ENCODE peak calls at places on chromosomes 7 and 10, in six cellular contexts. One of them, this sample, is unnamed.

GRCh38 chr10:70966848-70967553 is 78.6 kb upstream of the PCBD1 start:
- DNase-seq in HT1080: no peak
- DNase-seq in left ventricle myocardium inferior: no peak
- DNase-seq in activated CD4-positive, alpha-beta memory T cell treated with anti-CD3 and anti-CD28 coated beads, Interleukin-2, amount 10 ng/mL, durations not matched to agents 7 days and 5 days: no peak
- DNase-seq in heart left ventricle: no peak
- DNase-seq in activated CD8-positive, alpha-beta T cell treated with anti-CD3 and anti-CD28 coated beads for 36 hours: no peak
- DNase-seq in this sample: no peak

GRCh38 chr7:2209146-2209960 is 23.4 kb downstream of the MAD1L1 start:
- DNase-seq in HT1080: peak; percentile 32
- DNase-seq in left ventricle myocardium inferior: peak; percentile 72
- DNase-seq in activated CD4-positive, alpha-beta memory T cell treated with anti-CD3 and anti-CD28 coated beads, Interleukin-2, amount 10 ng/mL, durations not matched to agents 7 days and 5 days: peak; percentile 50
- DNase-seq in heart left ventricle: peak; percentile 82
- DNase-seq in activated CD8-positive, alpha-beta T cell treated with anti-CD3 and anti-CD28 coated beads for 36 hours: peak; percentile 65
- DNase-seq in this sample: peak; percentile 78

GRCh38 chr10:44959243-44960097 is at the start of gene RASSF4:
- DNase-seq in HT1080: peak; percentile 70
- DNase-seq in left ventricle myocardium inferior: peak; percentile 95
- DNase-seq in activated CD4-positive, alpha-beta memory T cell treated with anti-CD3 and anti-CD28 coated beads, Interleukin-2, amount 10 ng/mL, durations not matched to agents 7 days and 5 days: peak; percentile 93
- DNase-seq in heart left ventricle: peak; percentile 98
- DNase-seq in activated CD8-positive, alpha-beta T cell treated with anti-CD3 and anti-CD28 coated beads for 36 hours: peak; percentile 93
- DNase-seq in this sample: peak; percentile 97

GRCh38 chr10:64334084-64334483 is 812.9 kb downstream of the REEP3 start:
- DNase-seq in HT1080: no peak
- DNase-seq in left ventricle myocardium inferior: no peak
- DNase-seq in activated CD4-positive, alpha-beta memory T cell treated with anti-CD3 and anti-CD28 coated beads, Interleukin-2, amount 10 ng/mL, durations not matched to agents 7 days and 5 days: no peak
- DNase-seq in heart left ventricle: no peak
- DNase-seq in activated CD8-positive, alpha-beta T cell treated with anti-CD3 and anti-CD28 coated beads for 36 hours: no peak
- DNase-seq in this sample: no peak

GRCh38 chr10:22368402-22368801 is 23.1 kb downstream of the SPAG6 start:
- DNase-seq in HT1080: no peak
- DNase-seq in left ventricle myocardium inferior: no peak
- DNase-seq in activated CD4-positive, alpha-beta memory T cell treated with anti-CD3 and anti-CD28 coated beads, Interleukin-2, amount 10 ng/mL, durations not matched to agents 7 days and 5 days: no peak
- DNase-seq in heart left ventricle: no peak
- DNase-seq in activated CD8-positive, alpha-beta T cell treated with anti-CD3 and anti-CD28 coated beads for 36 hours: no peak
- DNase-seq in this sample: no peak

GRCh38 chr10:16853201-16853600 is 36.0 kb upstream of the RSU1 start:
- DNase-seq in HT1080: peak; percentile 52
- DNase-seq in left ventricle myocardium inferior: no peak
- DNase-seq in activated CD4-positive, alpha-beta memory T cell treated with anti-CD3 and anti-CD28 coated beads, Interleukin-2, amount 10 ng/mL, durations not matched to agents 7 days and 5 days: no peak
- DNase-seq in heart left ventricle: no peak
- DNase-seq in activated CD8-positive, alpha-beta T cell treated with anti-CD3 and anti-CD28 coated beads for 36 hours: no peak
- DNase-seq in this sample: no peak

GRCh38 chr10:43258032-43258921 is 8.6 kb downstream of the RASGEF1A start:
- DNase-seq in HT1080: no peak
- DNase-seq in left ventricle myocardium inferior: no peak
- DNase-seq in activated CD4-positive, alpha-beta memory T cell treated with anti-CD3 and anti-CD28 coated beads, Interleukin-2, amount 10 ng/mL, durations not matched to agents 7 days and 5 days: no peak
- DNase-seq in heart left ventricle: peak; percentile 55
- DNase-seq in activated CD8-positive, alpha-beta T cell treated with anti-CD3 and anti-CD28 coated beads for 36 hours: no peak
- DNase-seq in this sample: no peak

GRCh38 chr7:120064565-120064964 is 208.4 kb upstream of the KCND2 start:
- DNase-seq in HT1080: no peak
- DNase-seq in left ventricle myocardium inferior: no peak
- DNase-seq in activated CD4-positive, alpha-beta memory T cell treated with anti-CD3 and anti-CD28 coated beads, Interleukin-2, amount 10 ng/mL, durations not matched to agents 7 days and 5 days: no peak
- DNase-seq in heart left ventricle: no peak
- DNase-seq in activated CD8-positive, alpha-beta T cell treated with anti-CD3 and anti-CD28 coated beads for 36 hours: no peak
- DNase-seq in this sample: no peak

GRCh38 chr7:131226116-131226562 is 101.5 kb upstream of the MKLN1 start:
- DNase-seq in HT1080: no peak
- DNase-seq in left ventricle myocardium inferior: no peak
- DNase-seq in activated CD4-positive, alpha-beta memory T cell treated with anti-CD3 and anti-CD28 coated beads, Interleukin-2, amount 10 ng/mL, durations not matched to agents 7 days and 5 days: no peak
- DNase-seq in heart left ventricle: no peak
- DNase-seq in activated CD8-positive, alpha-beta T cell treated with anti-CD3 and anti-CD28 coated beads for 36 hours: no peak
- DNase-seq in this sample: no peak

GRCh38 chr10:61064356-61064755 is 120.4 kb upstream of the RHOBTB1 start:
- DNase-seq in HT1080: no peak
- DNase-seq in left ventricle myocardium inferior: no peak
- DNase-seq in activated CD4-positive, alpha-beta memory T cell treated with anti-CD3 and anti-CD28 coated beads, Interleukin-2, amount 10 ng/mL, durations not matched to agents 7 days and 5 days: no peak
- DNase-seq in heart left ventricle: no peak
- DNase-seq in activated CD8-positive, alpha-beta T cell treated with anti-CD3 and anti-CD28 coated beads for 36 hours: no peak
- DNase-seq in this sample: no peak

GRCh38 chr7:114047889-114048288 is 129.1 kb upstream of the PPP1R3A start:
- DNase-seq in HT1080: peak; percentile 70
- DNase-seq in left ventricle myocardium inferior: no peak
- DNase-seq in activated CD4-positive, alpha-beta memory T cell treated with anti-CD3 and anti-CD28 coated beads, Interleukin-2, amount 10 ng/mL, durations not matched to agents 7 days and 5 days: no peak
- DNase-seq in heart left ventricle: no peak
- DNase-seq in activated CD8-positive, alpha-beta T cell treated with anti-CD3 and anti-CD28 coated beads for 36 hours: no peak
- DNase-seq in this sample: no peak

GRCh38 chr10:100340948-100341847 is 5.8 kb upstream of the SCD start:
- DNase-seq in HT1080: no peak
- DNase-seq in left ventricle myocardium inferior: peak; percentile 25
- DNase-seq in activated CD4-positive, alpha-beta memory T cell treated with anti-CD3 and anti-CD28 coated beads, Interleukin-2, amount 10 ng/mL, durations not matched to agents 7 days and 5 days: no peak
- DNase-seq in heart left ventricle: no peak
- DNase-seq in activated CD8-positive, alpha-beta T cell treated with anti-CD3 and anti-CD28 coated beads for 36 hours: no peak
- DNase-seq in this sample: no peak

GRCh38 chr10:26215923-26216576 is 524 bp upstream of the GAD2 start:
- DNase-seq in HT1080: no peak
- DNase-seq in left ventricle myocardium inferior: no peak
- DNase-seq in activated CD4-positive, alpha-beta memory T cell treated with anti-CD3 and anti-CD28 coated beads, Interleukin-2, amount 10 ng/mL, durations not matched to agents 7 days and 5 days: no peak
- DNase-seq in heart left ventricle: no peak
- DNase-seq in activated CD8-positive, alpha-beta T cell treated with anti-CD3 and anti-CD28 coated beads for 36 hours: peak; percentile 71
- DNase-seq in this sample: peak; percentile 9

GRCh38 chr10:4263281-4263921 is 478.4 kb upstream of the KLF6 start:
- DNase-seq in HT1080: no peak
- DNase-seq in left ventricle myocardium inferior: no peak
- DNase-seq in activated CD4-positive, alpha-beta memory T cell treated with anti-CD3 and anti-CD28 coated beads, Interleukin-2, amount 10 ng/mL, durations not matched to agents 7 days and 5 days: no peak
- DNase-seq in heart left ventricle: no peak
- DNase-seq in activated CD8-positive, alpha-beta T cell treated with anti-CD3 and anti-CD28 coated beads for 36 hours: no peak
- DNase-seq in this sample: peak; percentile 30

GRCh38 chr10:36538945-36539586 is 586.3 kb upstream of the ANKRD30A start:
- DNase-seq in HT1080: peak; percentile 99
- DNase-seq in left ventricle myocardium inferior: no peak
- DNase-seq in activated CD4-positive, alpha-beta memory T cell treated with anti-CD3 and anti-CD28 coated beads, Interleukin-2, amount 10 ng/mL, durations not matched to agents 7 days and 5 days: no peak
- DNase-seq in heart left ventricle: no peak
- DNase-seq in activated CD8-positive, alpha-beta T cell treated with anti-CD3 and anti-CD28 coated beads for 36 hours: no peak
- DNase-seq in this sample: peak; percentile 10

GRCh38 chr10:60733189-60733815 is 45.0 kb upstream of the CDK1 start:
- DNase-seq in HT1080: no peak
- DNase-seq in left ventricle myocardium inferior: no peak
- DNase-seq in activated CD4-positive, alpha-beta memory T cell treated with anti-CD3 and anti-CD28 coated beads, Interleukin-2, amount 10 ng/mL, durations not matched to agents 7 days and 5 days: peak; percentile 51
- DNase-seq in heart left ventricle: peak; percentile 60
- DNase-seq in activated CD8-positive, alpha-beta T cell treated with anti-CD3 and anti-CD28 coated beads for 36 hours: peak; percentile 19
- DNase-seq in this sample: no peak

GRCh38 chr10:53223846-53224245 is 451.3 kb upstream of the MBL2 start:
- DNase-seq in HT1080: no peak
- DNase-seq in left ventricle myocardium inferior: no peak
- DNase-seq in activated CD4-positive, alpha-beta memory T cell treated with anti-CD3 and anti-CD28 coated beads, Interleukin-2, amount 10 ng/mL, durations not matched to agents 7 days and 5 days: no peak
- DNase-seq in heart left ventricle: no peak
- DNase-seq in activated CD8-positive, alpha-beta T cell treated with anti-CD3 and anti-CD28 coated beads for 36 hours: no peak
- DNase-seq in this sample: no peak

GRCh38 chr10:119595134-119595714 is 1.5 kb downstream of the TIAL1 start:
- DNase-seq in HT1080: peak; percentile 59
- DNase-seq in left ventricle myocardium inferior: no peak
- DNase-seq in activated CD4-positive, alpha-beta memory T cell treated with anti-CD3 and anti-CD28 coated beads, Interleukin-2, amount 10 ng/mL, durations not matched to agents 7 days and 5 days: no peak
- DNase-seq in heart left ventricle: no peak
- DNase-seq in activated CD8-positive, alpha-beta T cell treated with anti-CD3 and anti-CD28 coated beads for 36 hours: no peak
- DNase-seq in this sample: no peak

GRCh38 chr10:36182059-36182654 is 540.1 kb upstream of the FZD8 start:
- DNase-seq in HT1080: no peak
- DNase-seq in left ventricle myocardium inferior: no peak
- DNase-seq in activated CD4-positive, alpha-beta memory T cell treated with anti-CD3 and anti-CD28 coated beads, Interleukin-2, amount 10 ng/mL, durations not matched to agents 7 days and 5 days: no peak
- DNase-seq in heart left ventricle: no peak
- DNase-seq in activated CD8-positive, alpha-beta T cell treated with anti-CD3 and anti-CD28 coated beads for 36 hours: no peak
- DNase-seq in this sample: no peak

GRCh38 chr7:101167645-101168411 is 2.5 kb upstream of the VGF start:
- DNase-seq in HT1080: no peak
- DNase-seq in left ventricle myocardium inferior: no peak
- DNase-seq in activated CD4-positive, alpha-beta memory T cell treated with anti-CD3 and anti-CD28 coated beads, Interleukin-2, amount 10 ng/mL, durations not matched to agents 7 days and 5 days: no peak
- DNase-seq in heart left ventricle: no peak
- DNase-seq in activated CD8-positive, alpha-beta T cell treated with anti-CD3 and anti-CD28 coated beads for 36 hours: no peak
- DNase-seq in this sample: no peak

GRCh38 chr7:8536431-8536830 is 103.0 kb downstream of the NXPH1 start:
- DNase-seq in HT1080: no peak
- DNase-seq in left ventricle myocardium inferior: no peak
- DNase-seq in activated CD4-positive, alpha-beta memory T cell treated with anti-CD3 and anti-CD28 coated beads, Interleukin-2, amount 10 ng/mL, durations not matched to agents 7 days and 5 days: no peak
- DNase-seq in heart left ventricle: no peak
- DNase-seq in activated CD8-positive, alpha-beta T cell treated with anti-CD3 and anti-CD28 coated beads for 36 hours: no peak
- DNase-seq in this sample: no peak

GRCh38 chr10:132158122-132158741 is 28.5 kb upstream of the DPYSL4 start:
- DNase-seq in HT1080: no peak
- DNase-seq in left ventricle myocardium inferior: no peak
- DNase-seq in activated CD4-positive, alpha-beta memory T cell treated with anti-CD3 and anti-CD28 coated beads, Interleukin-2, amount 10 ng/mL, durations not matched to agents 7 days and 5 days: peak; percentile 59
- DNase-seq in heart left ventricle: peak; percentile 17
- DNase-seq in activated CD8-positive, alpha-beta T cell treated with anti-CD3 and anti-CD28 coated beads for 36 hours: peak; percentile 51
- DNase-seq in this sample: no peak

GRCh38 chr10:79274279-79275104 is 72.8 kb upstream of the PPIF start:
- DNase-seq in HT1080: no peak
- DNase-seq in left ventricle myocardium inferior: peak; percentile 89
- DNase-seq in activated CD4-positive, alpha-beta memory T cell treated with anti-CD3 and anti-CD28 coated beads, Interleukin-2, amount 10 ng/mL, durations not matched to agents 7 days and 5 days: no peak
- DNase-seq in heart left ventricle: peak; percentile 86
- DNase-seq in activated CD8-positive, alpha-beta T cell treated with anti-CD3 and anti-CD28 coated beads for 36 hours: no peak
- DNase-seq in this sample: peak; percentile 83

GRCh38 chr7:50626971-50627370 is 61.8 kb upstream of the DDC start:
- DNase-seq in HT1080: no peak
- DNase-seq in left ventricle myocardium inferior: no peak
- DNase-seq in activated CD4-positive, alpha-beta memory T cell treated with anti-CD3 and anti-CD28 coated beads, Interleukin-2, amount 10 ng/mL, durations not matched to agents 7 days and 5 days: no peak
- DNase-seq in heart left ventricle: no peak
- DNase-seq in activated CD8-positive, alpha-beta T cell treated with anti-CD3 and anti-CD28 coated beads for 36 hours: no peak
- DNase-seq in this sample: no peak

GRCh38 chr10:65355141-65355680 is 1570.6 kb upstream of the LRRTM3 start:
- DNase-seq in HT1080: no peak
- DNase-seq in left ventricle myocardium inferior: no peak
- DNase-seq in activated CD4-positive, alpha-beta memory T cell treated with anti-CD3 and anti-CD28 coated beads, Interleukin-2, amount 10 ng/mL, durations not matched to agents 7 days and 5 days: no peak
- DNase-seq in heart left ventricle: no peak
- DNase-seq in activated CD8-positive, alpha-beta T cell treated with anti-CD3 and anti-CD28 coated beads for 36 hours: no peak
- DNase-seq in this sample: no peak

GRCh38 chr10:48551796-48552591 is 52.9 kb downstream of the ARHGAP22 start:
- DNase-seq in HT1080: peak; percentile 50
- DNase-seq in left ventricle myocardium inferior: peak; percentile 38
- DNase-seq in activated CD4-positive, alpha-beta memory T cell treated with anti-CD3 and anti-CD28 coated beads, Interleukin-2, amount 10 ng/mL, durations not matched to agents 7 days and 5 days: peak; percentile 22
- DNase-seq in heart left ventricle: no peak
- DNase-seq in activated CD8-positive, alpha-beta T cell treated with anti-CD3 and anti-CD28 coated beads for 36 hours: peak; percentile 54
- DNase-seq in this sample: peak; percentile 43

GRCh38 chr10:104456817-104457657 is 103.4 kb downstream of the CFAP58 start:
- DNase-seq in HT1080: no peak
- DNase-seq in left ventricle myocardium inferior: no peak
- DNase-seq in activated CD4-positive, alpha-beta memory T cell treated with anti-CD3 and anti-CD28 coated beads, Interleukin-2, amount 10 ng/mL, durations not matched to agents 7 days and 5 days: no peak
- DNase-seq in heart left ventricle: no peak
- DNase-seq in activated CD8-positive, alpha-beta T cell treated with anti-CD3 and anti-CD28 coated beads for 36 hours: peak; percentile 16
- DNase-seq in this sample: no peak